ENCODE peak calls at places on chromosomes 4 and X, in four cellular contexts. Y is heart left ventricle, B is ovary, E is suprapubic skin. N is an unnamed sample.

GRCh38 chr4:67456577-67457196 is 88.6 kb downstream of the CENPC start:
- DNase-seq in Y (no peak), E (no peak), B (no peak), N (peak)

GRCh38 chr4:169070895-169071218 is 60.8 kb upstream of the CBR4 start:
- DNase-seq in E (no peak), Y (no peak), B (no peak), N (no peak)

GRCh38 chr4:108117473-108118182 is 51.1 kb downstream of the LEF1 start:
- DNase-seq in E (no peak), Y (no peak), B (no peak), N (no peak)

GRCh38 chr4:37896206-37896605 is 5.3 kb downstream of the TBC1D1 start:
- DNase-seq in Y (no peak), E (no peak), B (no peak), N (no peak)

GRCh38 chr4:173288296-173288695 is 45.9 kb downstream of the HMGB2 start:
- DNase-seq in Y (peak), B (no peak), E (no peak), N (peak)

GRCh38 chr4:2817701-2818350 is 24.9 kb downstream of the SH3BP2 start:
- DNase-seq in Y (no peak), B (no peak), E (no peak), N (no peak)

GRCh38 chr4:135770505-135770904 is 1568.9 kb upstream of the PABPC4L start:
- DNase-seq in E (no peak), Y (no peak), B (no peak), N (no peak)

GRCh38 chrX:18873189-18873791 is 110.6 kb downstream of the PHKA2 start:
- DNase-seq in Y (peak), E (no peak), B (no peak), N (no peak)

GRCh38 chrX:134236690-134237362 is at the start of gene CCDC160:
- DNase-seq in E (no peak), Y (peak), B (peak), N (peak)

GRCh38 chr4:144343143-144343755 is 202.7 kb upstream of the GYPA start:
- DNase-seq in Y (no peak), E (no peak), B (no peak), N (no peak)

GRCh38 chr4:140150636-140150885 is 3.4 kb downstream of the MAML3 start:
- DNase-seq in B (no peak), Y (no peak), E (peak), N (no peak)

GRCh38 chrX:46611658-46612362 is 38.2 kb downstream of the CHST7 start:
- DNase-seq in E (no peak), B (no peak), Y (no peak), N (no peak)

GRCh38 chrX:11261260-11261659 is 32.0 kb upstream of the AMELX start:
- DNase-seq in B (no peak), Y (no peak), E (no peak), N (no peak)

GRCh38 chr4:105979506-105979905 is 84.2 kb downstream of the NPNT start:
- DNase-seq in B (no peak), E (no peak), Y (no peak), N (no peak)

GRCh38 chr4:52714597-52715254 is 36.5 kb downstream of the ERVMER34-1 start:
- DNase-seq in Y (no peak), B (no peak), E (no peak), N (peak)

GRCh38 chr4:151955721-151956340 is 195.0 kb upstream of the GATB start:
- DNase-seq in E (no peak), B (no peak), Y (no peak), N (no peak)

GRCh38 chr4:2689825-2690700 is 66.1 kb downstream of the TNIP2 start:
- DNase-seq in E (no peak), Y (no peak), B (no peak), N (no peak)

GRCh38 chr4:56626963-56627362 is 54.1 kb downstream of the HOPX start:
- DNase-seq in B (no peak), E (no peak), Y (no peak), N (no peak)

GRCh38 chr4:109434007-109434792 is 585 bp downstream of the SEC24B start:
- DNase-seq in B (peak), Y (peak), E (peak), N (peak)

GRCh38 chr4:169238445-169238844 is 32.3 kb downstream of the SH3RF1 start:
- DNase-seq in B (no peak), E (no peak), Y (no peak), N (no peak)

GRCh38 chrX:1507511-1508463 is 29.2 kb downstream of the P2RY8 start:
- DNase-seq in E (peak), Y (no peak), B (no peak), N (no peak)
- TF ChIP-seq POLR2A in E (no peak), Y (no peak), B (no peak), N (no peak)

DNA sequence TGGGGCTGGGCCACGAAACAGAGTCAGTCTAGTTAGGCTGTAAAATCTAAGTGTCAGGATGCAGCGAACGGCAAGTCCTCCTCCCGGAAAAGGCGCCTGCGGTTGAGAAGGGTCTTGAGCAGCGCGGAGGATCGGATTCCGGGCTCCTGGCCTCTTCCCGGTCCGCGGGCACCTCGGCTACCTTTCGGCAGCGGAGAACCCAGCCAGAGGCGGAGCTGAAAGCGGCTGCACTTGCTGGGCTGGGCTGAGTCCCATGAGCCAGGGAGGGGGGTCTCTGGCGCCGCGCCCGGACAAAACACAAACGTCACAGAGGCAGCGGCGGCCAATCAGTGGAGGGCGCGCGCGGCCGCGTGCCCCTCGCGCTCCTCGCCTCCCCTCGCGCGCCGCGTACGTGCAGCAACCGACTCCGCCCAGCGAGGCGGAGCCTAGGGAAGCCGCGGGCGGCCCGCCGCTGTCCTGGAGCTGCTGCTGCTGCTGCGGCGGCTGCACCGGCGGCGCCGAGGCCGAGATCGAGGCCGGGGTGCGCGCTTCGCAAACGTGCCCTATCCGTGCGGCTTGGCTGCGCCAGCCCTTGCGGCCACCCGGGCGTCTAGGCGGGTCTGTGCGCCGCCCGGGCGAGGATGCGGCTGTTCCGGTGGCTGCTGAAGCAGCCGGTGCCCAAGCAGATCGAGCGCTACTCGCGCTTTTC is at the start of gene PDK3:
- DNase-seq in B (peak), E (peak), Y (peak), N (peak)
- TF ChIP-seq POLR2A in B (peak), E (no peak), Y (no peak), N (peak)

GRCh38 chrX:154030715-154031305 is 11.1 kb upstream of the IRAK1 start:
- DNase-seq in Y (no peak), B (no peak), E (no peak), N (no peak)

GRCh38 chrX:154033848-154034247 is 14.1 kb upstream of the IRAK1 start:
- DNase-seq in E (no peak), B (no peak), Y (no peak), N (no peak)

GRCh38 chrX:154030266-154030665 is 10.6 kb upstream of the IRAK1 start:
- DNase-seq in Y (no peak), E (no peak), B (no peak), N (no peak)

GRCh38 chrX:154032653-154033052 is 13.0 kb upstream of the IRAK1 start:
- DNase-seq in B (no peak), E (no peak), Y (no peak), N (no peak)

DNA sequence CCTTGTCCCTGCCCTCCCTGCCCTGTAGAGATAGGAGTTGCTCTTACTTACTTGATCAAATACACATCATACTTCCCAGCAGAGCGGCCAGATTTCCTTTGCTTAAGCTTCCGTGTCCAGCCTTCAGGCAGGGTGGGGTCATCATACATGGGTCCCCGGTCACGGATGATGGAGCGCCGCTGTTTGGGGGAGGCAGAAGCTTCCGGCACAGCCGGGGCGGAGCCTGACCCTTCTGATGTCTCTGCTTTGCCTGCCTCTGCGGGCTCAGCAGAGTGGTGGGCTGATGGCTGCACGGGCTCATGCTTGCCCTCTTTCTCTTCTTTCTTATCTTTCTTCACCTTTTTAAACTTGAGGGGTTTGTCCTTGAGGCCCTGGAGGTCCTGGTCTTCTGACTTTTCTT is 12.5 kb upstream of the IRAK1 start:
- DNase-seq in E (no peak), Y (no peak), B (no peak), N (no peak)
- TF ChIP-seq POLR2A in E (no peak), Y (no peak), B (no peak), N (no peak)

GRCh38 chr4:156970501-156971167 is 965 bp downstream of the PDGFC start:
- DNase-seq in Y (peak), E (peak), B (peak), N (peak)
- TF ChIP-seq POLR2A in Y (no peak), E (no peak), B (no peak), N (no peak)